ENCODE peak calls at places on chromosomes 3 and 15, in five cellular contexts. One of them, this sample, is unnamed.

GRCh38 chr15:74441248-74441939 is 7.6 kb upstream of the SEMA7A start:
- DNase-seq in fibroblast of lung: no peak
- DNase-seq in astrocyte of the cerebellum: no peak
- DNase-seq in Caco-2: no peak
- DNase-seq in GM12865: no peak
- DNase-seq in this sample: no peak

GRCh38 chr15:84142888-84143337 is 92.7 kb upstream of the GOLGA6L4 start:
- DNase-seq in fibroblast of lung: peak; percentile 54
- DNase-seq in astrocyte of the cerebellum: peak; percentile 70
- DNase-seq in GM12865: peak; percentile 90
- DNase-seq in Caco-2: peak; percentile 71
- DNase-seq in this sample: peak; percentile 75

GRCh38 chr3:83438177-83438576 is 1520.6 kb upstream of the CADM2 start:
- DNase-seq in Caco-2: no peak
- DNase-seq in astrocyte of the cerebellum: peak; percentile 38
- DNase-seq in fibroblast of lung: peak; percentile 77
- DNase-seq in GM12865: no peak
- DNase-seq in this sample: peak; percentile 59

GRCh38 chr3:18812316-18812715 is 336.0 kb upstream of the KCNH8 start:
- DNase-seq in GM12865: no peak
- DNase-seq in Caco-2: no peak
- DNase-seq in astrocyte of the cerebellum: peak; percentile 66
- DNase-seq in fibroblast of lung: peak; percentile 38
- DNase-seq in this sample: peak; percentile 55

GRCh38 chr15:91940466-91941381 is 87.2 kb downstream of the SLCO3A1 start:
- DNase-seq in fibroblast of lung: no peak
- DNase-seq in GM12865: no peak
- DNase-seq in astrocyte of the cerebellum: no peak
- DNase-seq in Caco-2: peak; percentile 57
- DNase-seq in this sample: no peak

GRCh38 chr3:36944641-36945270 is at the start of gene TRANK1:
- DNase-seq in astrocyte of the cerebellum: no peak
- DNase-seq in Caco-2: peak; percentile 56
- DNase-seq in GM12865: peak; percentile 65
- DNase-seq in fibroblast of lung: peak; percentile 59
- DNase-seq in this sample: peak; percentile 40

GRCh38 chr15:67307156-67307555 is 52.6 kb downstream of the IQCH start:
- DNase-seq in Caco-2: no peak
- DNase-seq in fibroblast of lung: peak; percentile 4
- DNase-seq in astrocyte of the cerebellum: no peak
- DNase-seq in GM12865: peak; percentile 24
- DNase-seq in this sample: peak; percentile 7

GRCh38 chr15:83626171-83626802 is 27.6 kb upstream of the ADAMTSL3 start:
- DNase-seq in fibroblast of lung: peak; percentile 34
- DNase-seq in astrocyte of the cerebellum: no peak
- DNase-seq in Caco-2: no peak
- DNase-seq in GM12865: no peak
- DNase-seq in this sample: no peak

GRCh38 chr3:29022976-29023375 is 257.9 kb upstream of the RBMS3 start:
- DNase-seq in GM12865: no peak
- DNase-seq in Caco-2: no peak
- DNase-seq in fibroblast of lung: no peak
- DNase-seq in astrocyte of the cerebellum: no peak
- DNase-seq in this sample: no peak

GRCh38 chr3:128603313-128603712 is 47.3 kb downstream of the RPN1 start:
- DNase-seq in GM12865: no peak
- DNase-seq in astrocyte of the cerebellum: no peak
- DNase-seq in fibroblast of lung: no peak
- DNase-seq in Caco-2: no peak
- DNase-seq in this sample: no peak

GRCh38 chr3:123732447-123732846 is 147.6 kb upstream of the HACD2 start:
- DNase-seq in fibroblast of lung: peak; percentile 93
- DNase-seq in astrocyte of the cerebellum: peak; percentile 78
- DNase-seq in Caco-2: no peak
- DNase-seq in GM12865: no peak
- DNase-seq in this sample: peak; percentile 84

GRCh38 chr15:100433304-100433703 is 91.5 kb upstream of the ADAMTS17 start:
- DNase-seq in astrocyte of the cerebellum: no peak
- DNase-seq in GM12865: no peak
- DNase-seq in Caco-2: no peak
- DNase-seq in fibroblast of lung: no peak
- DNase-seq in this sample: no peak

GRCh38 chr3:32256206-32256605 is 17.7 kb downstream of the CMTM8 start:
- DNase-seq in GM12865: no peak
- DNase-seq in astrocyte of the cerebellum: no peak
- DNase-seq in Caco-2: no peak
- DNase-seq in fibroblast of lung: no peak
- DNase-seq in this sample: no peak

GRCh38 chr3:35088943-35089342 is 550.4 kb upstream of the ARPP21 start:
- DNase-seq in astrocyte of the cerebellum: no peak
- DNase-seq in Caco-2: no peak
- DNase-seq in fibroblast of lung: no peak
- DNase-seq in GM12865: no peak
- DNase-seq in this sample: no peak

GRCh38 chr3:174125267-174125844 is 727.8 kb downstream of the NLGN1 start:
- DNase-seq in GM12865: no peak
- DNase-seq in fibroblast of lung: peak; percentile 36
- DNase-seq in astrocyte of the cerebellum: peak; percentile 26
- DNase-seq in Caco-2: no peak
- DNase-seq in this sample: peak; percentile 50

GRCh38 chr15:75145027-75145841 is 56.4 kb upstream of the C15orf39 start:
- DNase-seq in GM12865: no peak
- DNase-seq in Caco-2: no peak
- DNase-seq in astrocyte of the cerebellum: no peak
- DNase-seq in fibroblast of lung: no peak
- DNase-seq in this sample: no peak

GRCh38 chr3:185366913-185367312 is 4.0 kb downstream of the MAP3K13 start:
- DNase-seq in Caco-2: no peak
- DNase-seq in astrocyte of the cerebellum: no peak
- DNase-seq in fibroblast of lung: no peak
- DNase-seq in GM12865: no peak
- DNase-seq in this sample: no peak

GRCh38 chr15:58344164-58345070 is 87.4 kb upstream of the LIPC start:
- DNase-seq in fibroblast of lung: no peak
- DNase-seq in astrocyte of the cerebellum: no peak
- DNase-seq in GM12865: no peak
- DNase-seq in Caco-2: no peak
- DNase-seq in this sample: no peak

GRCh38 chr15:74787251-74788041 is 5.6 kb downstream of the CSK start:
- DNase-seq in astrocyte of the cerebellum: peak; percentile 41
- DNase-seq in fibroblast of lung: peak; percentile 74
- DNase-seq in Caco-2: no peak
- DNase-seq in GM12865: peak; percentile 97
- DNase-seq in this sample: peak; percentile 80

GRCh38 chr3:53577486-53577885 is 83.1 kb downstream of the CACNA1D start:
- DNase-seq in fibroblast of lung: no peak
- DNase-seq in GM12865: no peak
- DNase-seq in Caco-2: no peak
- DNase-seq in astrocyte of the cerebellum: no peak
- DNase-seq in this sample: no peak

GRCh38 chr3:177881330-177881729 is 654.9 kb upstream of the KCNMB2 start:
- DNase-seq in fibroblast of lung: no peak
- DNase-seq in astrocyte of the cerebellum: no peak
- DNase-seq in GM12865: no peak
- DNase-seq in Caco-2: no peak
- DNase-seq in this sample: no peak

GRCh38 chr3:196082471-196082971 is 631 bp upstream of the TFRC start:
- DNase-seq in astrocyte of the cerebellum: no peak
- DNase-seq in Caco-2: no peak
- DNase-seq in fibroblast of lung: no peak
- DNase-seq in GM12865: no peak
- DNase-seq in this sample: peak; percentile 3

GRCh38 chr3:184015381-184016019 is 2.2 kb downstream of the ABCC5 start:
- DNase-seq in Caco-2: no peak
- DNase-seq in GM12865: no peak
- DNase-seq in astrocyte of the cerebellum: no peak
- DNase-seq in fibroblast of lung: no peak
- DNase-seq in this sample: no peak

GRCh38 chr15:90765966-90766365 is 48.8 kb downstream of the BLM start:
- DNase-seq in astrocyte of the cerebellum: peak; percentile 16
- DNase-seq in GM12865: no peak
- DNase-seq in fibroblast of lung: peak; percentile 69
- DNase-seq in Caco-2: no peak
- DNase-seq in this sample: no peak

GRCh38 chr15:90765489-90765888 is 48.3 kb downstream of the BLM start:
- DNase-seq in fibroblast of lung: peak; percentile 30
- DNase-seq in Caco-2: no peak
- DNase-seq in astrocyte of the cerebellum: no peak
- DNase-seq in GM12865: no peak
- DNase-seq in this sample: no peak

GRCh38 chr15:90773485-90773884 is 56.3 kb downstream of the BLM start:
- DNase-seq in GM12865: no peak
- DNase-seq in Caco-2: no peak
- DNase-seq in fibroblast of lung: no peak
- DNase-seq in astrocyte of the cerebellum: no peak
- DNase-seq in this sample: no peak

GRCh38 chr15:90774731-90775521 is 57.8 kb downstream of the BLM start:
- DNase-seq in astrocyte of the cerebellum: peak; percentile 35
- DNase-seq in Caco-2: no peak
- DNase-seq in fibroblast of lung: peak; percentile 88
- DNase-seq in GM12865: no peak
- DNase-seq in this sample: peak; percentile 59

GRCh38 chr15:90769375-90769774 is 52.2 kb downstream of the BLM start:
- DNase-seq in Caco-2: no peak
- DNase-seq in fibroblast of lung: no peak
- DNase-seq in GM12865: no peak
- DNase-seq in astrocyte of the cerebellum: no peak
- DNase-seq in this sample: no peak
- H3K4me3 ChIP-seq in Caco-2: no peak overlapping the region
- H3K4me3 ChIP-seq in fibroblast of lung: no peak overlapping the region
- H3K4me3 ChIP-seq in GM12865: no peak overlapping the region
- H3K4me3 ChIP-seq in astrocyte of the cerebellum: no peak overlapping the region
- H3K4me3 ChIP-seq in this sample: no peak overlapping the region

DNA sequence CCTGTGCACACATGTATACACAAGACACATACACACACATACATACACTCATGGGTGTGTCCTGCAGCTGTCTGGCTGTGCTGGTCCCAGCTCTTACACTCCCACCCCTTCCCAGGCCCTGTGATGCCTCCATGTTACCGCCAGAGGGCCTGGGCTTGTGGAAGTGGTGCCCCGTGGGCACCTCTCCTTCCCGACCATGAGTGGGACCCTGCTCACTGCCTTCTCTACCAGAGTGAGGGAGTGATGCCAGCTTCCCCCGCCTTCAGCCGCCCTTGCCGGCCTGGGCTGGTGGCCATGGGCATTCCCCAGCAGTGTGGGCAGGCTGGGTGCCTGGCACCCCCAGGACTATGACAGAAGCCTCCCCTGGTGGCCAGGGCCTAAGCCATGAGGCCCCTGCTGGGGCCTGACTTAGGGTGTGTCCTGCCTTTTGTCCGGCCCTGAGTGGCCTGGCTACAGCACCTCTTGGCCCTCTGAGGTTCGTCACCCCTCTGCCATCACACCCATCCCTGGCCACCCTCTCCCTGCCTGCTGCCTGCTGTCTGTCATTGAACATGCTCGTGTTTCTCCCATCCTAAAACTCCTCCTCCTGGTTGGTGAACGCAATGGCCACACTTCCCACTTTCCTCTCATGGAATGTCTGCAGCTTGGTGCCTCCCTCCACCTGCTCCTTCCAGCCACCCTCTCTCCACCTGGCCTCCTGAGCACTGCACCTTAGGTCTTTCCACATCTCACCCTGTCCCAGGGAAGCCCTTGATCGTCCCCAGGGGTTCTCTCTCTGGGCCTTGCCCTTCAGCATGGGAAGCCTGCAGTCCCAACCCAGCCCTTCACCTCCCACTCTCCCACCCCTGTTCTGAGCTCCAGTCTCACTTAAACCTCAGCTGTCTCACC is 14.6 kb downstream of the HDAC11 start:
- DNase-seq in astrocyte of the cerebellum: no peak
- DNase-seq in GM12865: peak; percentile 46
- DNase-seq in Caco-2: peak; percentile 36
- DNase-seq in fibroblast of lung: no peak
- DNase-seq in this sample: no peak
- TF ChIP-seq CTCF in astrocyte of the cerebellum: peak; percentile 78
- TF ChIP-seq CTCF in GM12865: peak; percentile 69
- TF ChIP-seq CTCF in Caco-2: no peak
- TF ChIP-seq CTCF in fibroblast of lung: peak; percentile 72
- TF ChIP-seq CTCF in this sample: peak; percentile 78

DNA sequence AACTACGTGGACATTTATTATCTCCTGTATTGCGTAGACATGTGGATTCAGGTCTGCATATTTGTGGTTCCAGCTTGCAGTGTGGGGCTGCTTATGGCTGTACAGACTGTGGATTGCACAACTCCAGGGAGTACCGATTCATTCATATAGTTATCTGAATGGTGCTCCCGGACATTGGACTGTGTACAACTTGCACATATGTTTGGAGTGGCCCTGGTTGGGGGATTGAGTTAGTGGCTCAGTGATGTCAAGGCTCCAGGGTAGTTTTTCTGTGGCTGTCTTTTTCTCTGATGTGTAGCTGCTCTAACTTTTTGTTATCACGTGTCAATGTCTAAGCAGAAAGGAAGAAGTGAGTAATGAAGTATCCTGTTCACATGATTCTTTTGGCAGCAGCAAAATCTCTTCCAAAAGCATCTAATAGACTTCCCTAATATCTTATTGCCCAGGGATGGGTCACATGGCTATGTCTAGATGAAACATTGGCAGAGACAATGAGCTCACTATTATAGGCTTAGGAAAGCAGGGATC is 15.8 kb downstream of the ST3GAL6 start:
- DNase-seq in fibroblast of lung: peak; percentile 98
- DNase-seq in GM12865: no peak
- DNase-seq in Caco-2: peak; percentile 73
- DNase-seq in astrocyte of the cerebellum: peak; percentile 74
- DNase-seq in this sample: peak; percentile 89
- H3K4me3 ChIP-seq in fibroblast of lung: no peak overlapping the region
- H3K4me3 ChIP-seq in GM12865: no peak overlapping the region
- H3K4me3 ChIP-seq in Caco-2: no peak overlapping the region
- H3K4me3 ChIP-seq in astrocyte of the cerebellum: no peak overlapping the region
- H3K4me3 ChIP-seq in this sample: no peak overlapping the region

GRCh38 chr3:11878837-11879236 is 32.2 kb upstream of the TAMM41 start:
- DNase-seq in GM12865: no peak
- DNase-seq in Caco-2: no peak
- DNase-seq in astrocyte of the cerebellum: no peak
- DNase-seq in fibroblast of lung: no peak
- DNase-seq in this sample: no peak
- TF ChIP-seq CTCF in GM12865: no peak
- TF ChIP-seq CTCF in Caco-2: no peak
- TF ChIP-seq CTCF in astrocyte of the cerebellum: no peak
- TF ChIP-seq CTCF in fibroblast of lung: peak; percentile 2
- TF ChIP-seq CTCF in this sample: no peak

GRCh38 chr15:41331281-41331680 is 1.1 kb downstream of the OIP5 start:
- DNase-seq in astrocyte of the cerebellum: no peak
- DNase-seq in Caco-2: no peak
- DNase-seq in fibroblast of lung: no peak
- DNase-seq in GM12865: no peak
- DNase-seq in this sample: no peak
- H3K4me3 ChIP-seq in astrocyte of the cerebellum: peak overlapping the region; percentile 98
- H3K4me3 ChIP-seq in Caco-2: peak overlapping the region; percentile 87
- H3K4me3 ChIP-seq in fibroblast of lung: peak overlapping the region; percentile 91
- H3K4me3 ChIP-seq in GM12865: peak overlapping the region; percentile 63
- H3K4me3 ChIP-seq in this sample: peak overlapping the region; percentile 83

GRCh38 chr3:9362731-9363530 is at the start of gene THUMPD3:
- DNase-seq in astrocyte of the cerebellum: peak; percentile 75
- DNase-seq in fibroblast of lung: peak; percentile 96
- DNase-seq in Caco-2: peak; percentile 92
- DNase-seq in GM12865: peak; percentile 96
- DNase-seq in this sample: peak; percentile 89
- TF ChIP-seq CTCF in astrocyte of the cerebellum: no peak
- TF ChIP-seq CTCF in fibroblast of lung: no peak
- TF ChIP-seq CTCF in Caco-2: no peak
- TF ChIP-seq CTCF in GM12865: no peak
- TF ChIP-seq CTCF in this sample: no peak

GRCh38 chr15:26661727-26662126 is 111.1 kb downstream of the GABRB3 start:
- DNase-seq in GM12865: no peak
- DNase-seq in astrocyte of the cerebellum: no peak
- DNase-seq in fibroblast of lung: no peak
- DNase-seq in Caco-2: no peak
- DNase-seq in this sample: no peak
- H3K4me3 ChIP-seq in GM12865: no peak overlapping the region
- H3K4me3 ChIP-seq in astrocyte of the cerebellum: no peak overlapping the region
- H3K4me3 ChIP-seq in fibroblast of lung: no peak overlapping the region
- H3K4me3 ChIP-seq in Caco-2: no peak overlapping the region
- H3K4me3 ChIP-seq in this sample: no peak overlapping the region

This sample was measured in astrocyte of the spinal cord.